ENCODE peak calls at places on chromosomes 16 and 17, in eight cellular contexts. M, F, X, L, N, G, W and O are unnamed samples.

GRCh38 chr17:21174719-21175118 is 39.2 kb downstream of the TMEM11 start:
- DNase-seq in G (no peak), L (no peak), F (no peak), W (no peak), X (no peak), M (no peak), N (no peak), O (peak; percentile 29)

GRCh38 chr16:58085584-58086251 is 43.5 kb downstream of the CFAP20 start:
- DNase-seq in M (no peak), G (no peak), W (no peak), N (no peak), X (no peak), L (no peak), F (no peak), O (no peak)

GRCh38 chr17:36931697-36932382 is 5.4 kb upstream of the LHX1 start:
- DNase-seq in M (no peak), G (no peak), N (no peak), F (no peak), L (no peak), X (no peak), W (no peak), O (no peak)

GRCh38 chr17:337866-338265 is 14.7 kb downstream of the RPH3AL start:
- DNase-seq in W (no peak), N (no peak), M (no peak), L (no peak), G (no peak), F (no peak), X (no peak), O (no peak)

GRCh38 chr16:68065716-68066305 is 19.4 kb upstream of the NFATC3 start:
- DNase-seq in F (no peak), X (no peak), N (no peak), G (no peak), L (no peak), W (peak; percentile 82), M (no peak), O (no peak)

GRCh38 chr16:35516551-35516950 is 2057.1 kb downstream of the TP53TG3F start:
- DNase-seq in F (no peak), M (no peak), L (no peak), N (no peak), X (no peak), W (no peak), G (no peak), O (no peak)

GRCh38 chr17:80097307-80097630 is 4.1 kb upstream of the GAA start:
- DNase-seq in N (no peak), G (no peak), F (no peak), W (no peak), X (no peak), L (no peak), M (no peak), O (no peak)

GRCh38 chr17:80261895-80262279 is 1.2 kb downstream of the RNF213 start:
- DNase-seq in M (no peak), L (no peak), W (no peak), G (no peak), N (no peak), F (no peak), X (no peak), O (no peak)

GRCh38 chr16:71423865-71424264 is 18.0 kb downstream of the TLE7 start:
- DNase-seq in G (no peak), L (no peak), N (no peak), W (no peak), M (no peak), X (no peak), F (no peak), O (no peak)

GRCh38 chr16:81866820-81867440 is 87.8 kb downstream of the PLCG2 start:
- DNase-seq in L (no peak), G (no peak), W (no peak), N (no peak), X (no peak), M (no peak), F (peak; percentile 70), O (peak; percentile 75)

GRCh38 chr17:66647391-66647983 is 187.4 kb upstream of the CACNG5 start:
- DNase-seq in M (no peak), F (no peak), N (no peak), X (no peak), L (no peak), G (no peak), W (no peak), O (no peak)

GRCh38 chr16:78916928-78917545 is 683.5 kb downstream of the MAF start:
- DNase-seq in F (no peak), N (no peak), M (no peak), G (no peak), X (no peak), W (no peak), L (no peak), O (no peak)

GRCh38 chr17:81578038-81578441 is 25.9 kb upstream of the FAAP100 start:
- DNase-seq in G (no peak), F (peak; percentile 52), X (no peak), N (no peak), M (no peak), W (no peak), L (no peak), O (no peak)